ENCODE peak calls at places on chromosomes 13 and 19, in four cellular contexts. K is sciatic nerve, E is amniotic stem cell, S is HCEC 1CT. Y is an unnamed sample.

GRCh38 chr19:39676004-39676403 is 20.3 kb downstream of the LGALS16 start:
- DNase-seq in E (no peak), K (no peak), S (no peak), Y (no peak)

GRCh38 chr19:5972355-5972731 is 5.6 kb downstream of the RANBP3 start:
- DNase-seq in K (no peak), S (no peak), E (no peak), Y (no peak)

GRCh38 chr19:35011091-35011689 is 11.1 kb downstream of the GRAMD1A start:
- DNase-seq in S (no peak), K (no peak), E (no peak), Y (no peak)

GRCh38 chr13:110925023-110925608 is 10.2 kb upstream of the ANKRD10 start:
- DNase-seq in K (no peak), E (no peak), S (no peak), Y (no peak)

GRCh38 chr19:7983286-7983950 is 22.0 kb downstream of the ELAVL1 start:
- DNase-seq in K (no peak), S (no peak), E (no peak), Y (no peak)

GRCh38 chr13:113936566-113936965 is 37.3 kb downstream of the C13orf46 start:
- DNase-seq in S (no peak), E (no peak), K (peak), Y (peak)

GRCh38 chr19:44367024-44367423 is 10.5 kb upstream of the ZNF112 start:
- DNase-seq in S (no peak), E (no peak), K (no peak), Y (no peak)

GRCh38 chr13:48108106-48108505 is 13.2 kb upstream of the MED4 start:
- DNase-seq in S (no peak), K (no peak), E (no peak), Y (no peak)

GRCh38 chr13:109151696-109152095 is 522.3 kb downstream of the MYO16 start:
- DNase-seq in E (no peak), S (no peak), K (no peak), Y (no peak)

GRCh38 chr19:3842948-3843347 is 25.9 kb downstream of the ZFR2 start:
- DNase-seq in K (no peak), E (no peak), S (no peak), Y (no peak)

GRCh38 chr19:6639439-6639838 is 30.5 kb downstream of the TNFSF14 start:
- DNase-seq in E (no peak), S (peak), K (no peak), Y (no peak)

GRCh38 chr13:109665781-109666249 is 120.6 kb downstream of the IRS2 start:
- DNase-seq in S (no peak), K (no peak), E (no peak), Y (no peak)

GRCh38 chr13:28333204-28333900 is 161.6 kb downstream of the FLT1 start:
- DNase-seq in E (no peak), K (no peak), S (no peak), Y (no peak)

GRCh38 chr13:114019367-114019766 is 45.5 kb upstream of the C13orf46 start:
- DNase-seq in E (no peak), K (no peak), S (no peak), Y (no peak)

GRCh38 chr19:10335149-10336053 is 2.1 kb upstream of the RAVER1 start:
- DNase-seq in E (no peak), K (no peak), S (no peak), Y (peak)

GRCh38 chr13:79646880-79647279 is 165.9 kb downstream of the NDFIP2 start:
- DNase-seq in E (no peak), K (no peak), S (no peak), Y (no peak)

GRCh38 chr19:53537126-53537522 is 821 bp upstream of the ZNF331 start:
- DNase-seq in E (no peak), S (no peak), K (no peak), Y (no peak)

GRCh38 chr19:44807162-44807561 is 1.7 kb upstream of the BCAM start:
- DNase-seq in S (no peak), E (no peak), K (no peak), Y (no peak)

GRCh38 chr19:13121551-13122274 is 3.6 kb downstream of the NACC1 start:
- DNase-seq in S (no peak), E (no peak), K (no peak), Y (no peak)

GRCh38 chr13:113109151-113110047 is 3.8 kb downstream of the F7 start:
- DNase-seq in K (peak), S (no peak), E (no peak), Y (peak)

GRCh38 chr13:59229861-59230260 is 933.9 kb downstream of the DIAPH3 start:
- DNase-seq in E (no peak), K (no peak), S (no peak), Y (no peak)

GRCh38 chr13:50393641-50394040 is 378.4 kb downstream of the KCNRG start:
- DNase-seq in S (no peak), E (no peak), K (no peak), Y (no peak)

GRCh38 chr19:49014870-49015255 is 2.0 kb downstream of the LHB start:
- DNase-seq in E (no peak), S (no peak), K (no peak), Y (no peak)

GRCh38 chr13:97468331-97468730 is 34.4 kb downstream of the RAP2A start:
- DNase-seq in K (no peak), S (no peak), E (no peak), Y (no peak)

GRCh38 chr19:1097810-1098176 is 2.6 kb upstream of the POLR2E start:
- DNase-seq in K (no peak), S (no peak), E (no peak), Y (no peak)

GRCh38 chr19:9865732-9866627 is 30.9 kb downstream of the PIN1 start:
- DNase-seq in E (no peak), K (no peak), S (no peak), Y (no peak)

GRCh38 chr19:54201172-54201701 is 579 bp downstream of the RPS9 start:
- DNase-seq in S (no peak), K (no peak), E (no peak), Y (no peak)